ENCODE peak calls at places on chromosome 21, in seven cellular contexts. K, P, A, M, W, H and Z are unnamed samples. For H3K36me3, the result is how much of the 10 kb centered on the place peaks cover.

GRCh38 chr21:27448960-27449359 is 482.1 kb upstream of the ADAMTS5 start:
- DNase-seq in K (no peak), P (peak), A (peak), M (no peak), W (no peak), H (no peak), Z (no peak)

GRCh38 chr21:28832715-28833061 is 160.0 kb downstream of the LTN1 start:
- DNase-seq in K (no peak), P (no peak), A (no peak), M (no peak), W (no peak), H (no peak), Z (no peak)

GRCh38 chr21:15788847-15789548 is 59.2 kb downstream of the USP25 start:
- DNase-seq in K (no peak), P (no peak), A (no peak), M (no peak), W (no peak), H (no peak), Z (no peak)

GRCh38 chr21:22476214-22476613 is 1478.0 kb downstream of the NCAM2 start:
- DNase-seq in K (no peak), P (no peak), A (no peak), M (no peak), W (no peak), H (no peak), Z (no peak)

GRCh38 chr21:42676799-42677198 is 23.4 kb downstream of the PDE9A start:
- DNase-seq in K (no peak), P (no peak), A (no peak), M (no peak), W (no peak), H (no peak), Z (no peak)

GRCh38 chr21:42525228-42525604 is 11.6 kb downstream of the SLC37A1 start:
- DNase-seq in K (no peak), P (no peak), A (peak), M (no peak), W (no peak), H (peak), Z (no peak)

GRCh38 chr21:32782698-32783097 is 11.1 kb upstream of the PAXBP1 start:
- DNase-seq in K (no peak), P (no peak), A (no peak), M (no peak), W (no peak), H (no peak), Z (no peak)

GRCh38 chr21:44887807-44888580 is 14.5 kb upstream of the PTTG1IP start:
- DNase-seq in K (no peak), P (no peak), A (no peak), M (no peak), W (no peak), H (no peak), Z (no peak)

GRCh38 chr21:42552407-42553336 is 39.0 kb downstream of the SLC37A1 start:
- DNase-seq in K (no peak), P (no peak), A (no peak), M (peak), W (no peak), H (no peak), Z (no peak)

GRCh38 chr21:34935868-34936267 is 113.2 kb downstream of the RUNX1 start:
- DNase-seq in K (no peak), P (no peak), A (no peak), M (no peak), W (no peak), H (no peak), Z (no peak)

GRCh38 chr21:35212393-35213127 is 163.5 kb upstream of the RUNX1 start:
- DNase-seq in K (no peak), P (peak), A (no peak), M (no peak), W (no peak), H (no peak), Z (no peak)

GRCh38 chr21:33968082-33968997 is 52.7 kb upstream of the ATP5PO start:
- DNase-seq in K (peak), P (peak), A (peak), M (peak), W (no peak), H (no peak), Z (no peak)

GRCh38 chr21:15604424-15604823 is 125.4 kb upstream of the USP25 start:
- DNase-seq in K (no peak), P (no peak), A (no peak), M (no peak), W (no peak), H (no peak), Z (no peak)

GRCh38 chr21:35048706-35049617 is at the start of gene RUNX1:
- DNase-seq in K (peak), P (peak), A (no peak), M (peak), W (peak), H (no peak), Z (peak)

GRCh38 chr21:15775291-15775690 is 45.5 kb downstream of the USP25 start:
- DNase-seq in K (no peak), P (no peak), A (no peak), M (no peak), W (no peak), H (no peak), Z (no peak)

GRCh38 chr21:43361127-43361492 is 65.8 kb downstream of the SIK1 start:
- DNase-seq in K (no peak), P (peak), A (no peak), M (no peak), W (no peak), H (no peak), Z (no peak)

GRCh38 chr21:40049031-40049958 is 182.1 kb downstream of the PCP4 start:
- DNase-seq in K (no peak), P (no peak), A (no peak), M (peak), W (no peak), H (peak), Z (no peak)

GRCh38 chr21:31354604-31355443 is 10.8 kb upstream of the TIAM1 start:
- DNase-seq in K (no peak), P (no peak), A (no peak), M (no peak), W (peak), H (no peak), Z (no peak)

GRCh38 chr21:27631471-27631870 is 664.6 kb upstream of the ADAMTS5 start:
- DNase-seq in K (no peak), P (no peak), A (no peak), M (no peak), W (no peak), H (no peak), Z (no peak)

GRCh38 chr21:21101911-21102310 is 103.7 kb downstream of the NCAM2 start:
- DNase-seq in K (peak), P (no peak), A (peak), M (no peak), W (no peak), H (no peak), Z (no peak)

GRCh38 chr21:41979335-41979734 is 25.5 kb upstream of the C2CD2 start:
- DNase-seq in K (no peak), P (no peak), A (no peak), M (no peak), W (no peak), H (no peak), Z (no peak)

GRCh38 chr21:41684381-41685245 is 82.2 kb downstream of the RIPK4 start:
- DNase-seq in K (no peak), P (no peak), A (no peak), M (no peak), W (peak), H (no peak), Z (no peak)

GRCh38 chr21:34510148-34511142 is 1.6 kb downstream of the KCNE1 start:
- DNase-seq in K (peak), P (peak), A (peak), M (peak), W (peak), H (peak), Z (no peak)

GRCh38 chr21:20424943-20425342 is 573.3 kb upstream of the NCAM2 start:
- DNase-seq in K (no peak), P (no peak), A (no peak), M (no peak), W (no peak), H (no peak), Z (no peak)

GRCh38 chr21:41160036-41160435 is 7.9 kb upstream of the BACE2 start:
- DNase-seq in K (no peak), P (no peak), A (no peak), M (no peak), W (no peak), H (no peak), Z (no peak)

GRCh38 chr21:44398499-44398898 is 45.1 kb downstream of the TRPM2 start:
- DNase-seq in K (no peak), P (no peak), A (no peak), M (no peak), W (no peak), H (no peak), Z (no peak)

GRCh38 chr21:21997390-21998333 is 999.5 kb downstream of the NCAM2 start:
- DNase-seq in K (no peak), P (no peak), A (no peak), M (no peak), W (no peak), H (no peak), Z (no peak)

GRCh38 chr21:15651172-15651571 is 78.6 kb upstream of the USP25 start:
- DNase-seq in K (no peak), P (no peak), A (no peak), M (no peak), W (no peak), H (no peak), Z (no peak)

GRCh38 chr21:32881458-32881857 is 109.9 kb upstream of the PAXBP1 start:
- DNase-seq in K (no peak), P (no peak), A (no peak), M (no peak), W (no peak), H (no peak), Z (no peak)

GRCh38 chr21:24076179-24076578 is 1531.1 kb downstream of the MRPL39 start:
- DNase-seq in K (no peak), P (no peak), A (no peak), M (no peak), W (no peak), H (no peak), Z (no peak)

GRCh38 chr21:32940079-32941014 is 85.4 kb upstream of the OLIG2 start:
- DNase-seq in K (peak), P (peak), A (peak), M (no peak), W (peak), H (no peak), Z (no peak)

GRCh38 chr21:30340714-30341573 is 3.5 kb upstream of the KRTAP27-1 start:
- DNase-seq in K (peak), P (peak), A (peak), M (no peak), W (peak), H (no peak), Z (no peak)

GRCh38 chr21:41953831-41954653 is at the start of gene C2CD2:
- DNase-seq in K (peak), P (peak), A (peak), M (peak), W (peak), H (peak), Z (no peak)

GRCh38 chr21:24693779-24694178 is 913.5 kb downstream of the MRPL39 start:
- DNase-seq in K (no peak), P (no peak), A (no peak), M (no peak), W (no peak), H (no peak), Z (no peak)

GRCh38 chr21:29287383-29287782 is 11.3 kb upstream of the BACH1 start:
- DNase-seq in K (no peak), P (no peak), A (no peak), M (no peak), W (no peak), H (no peak), Z (no peak)

GRCh38 chr21:41764558-41765392 is 2.1 kb downstream of the RIPK4 start:
- DNase-seq in K (no peak), P (no peak), A (no peak), M (no peak), W (peak), H (no peak), Z (no peak)

GRCh38 chr21:21373969-21374368 is 375.8 kb downstream of the NCAM2 start:
- DNase-seq in K (no peak), P (no peak), A (no peak), M (no peak), W (no peak), H (no peak), Z (no peak)

GRCh38 chr21:25898671-25899070 is 163.9 kb downstream of the GABPA start:
- DNase-seq in K (no peak), P (no peak), A (no peak), M (no peak), W (no peak), H (no peak), Z (no peak)

GRCh38 chr21:25896657-25897056 is 161.9 kb downstream of the GABPA start:
- DNase-seq in K (no peak), P (no peak), A (no peak), M (no peak), W (no peak), H (no peak), Z (no peak)

GRCh38 chr21:25897383-25897782 is 162.6 kb downstream of the GABPA start:
- DNase-seq in K (no peak), P (no peak), A (no peak), M (no peak), W (no peak), H (no peak), Z (no peak)

GRCh38 chr21:25891596-25891995 is 156.8 kb downstream of the GABPA start:
- DNase-seq in K (no peak), P (no peak), A (no peak), M (no peak), W (no peak), H (no peak), Z (no peak)

GRCh38 chr21:25895565-25896205 is 160.9 kb downstream of the GABPA start:
- DNase-seq in K (peak), P (no peak), A (peak), M (no peak), W (no peak), H (no peak), Z (no peak)
- H3K36me3 ChIP-seq in K (under half), P (under half), A (under half), M (under half), W (under half), H (under half), Z (under half)

GRCh38 chr21:37292041-37292440 is 24.9 kb upstream of the VPS26C start:
- DNase-seq in K (no peak), P (no peak), A (peak), M (no peak), W (no peak), H (no peak), Z (no peak)

GRCh38 chr21:37294674-37295073 is 27.5 kb upstream of the VPS26C start:
- DNase-seq in K (no peak), P (peak), A (no peak), M (no peak), W (no peak), H (no peak), Z (no peak)

GRCh38 chr21:37297364-37297763 is 30.2 kb upstream of the VPS26C start:
- DNase-seq in K (no peak), P (no peak), A (no peak), M (no peak), W (no peak), H (no peak), Z (no peak)

DNA sequence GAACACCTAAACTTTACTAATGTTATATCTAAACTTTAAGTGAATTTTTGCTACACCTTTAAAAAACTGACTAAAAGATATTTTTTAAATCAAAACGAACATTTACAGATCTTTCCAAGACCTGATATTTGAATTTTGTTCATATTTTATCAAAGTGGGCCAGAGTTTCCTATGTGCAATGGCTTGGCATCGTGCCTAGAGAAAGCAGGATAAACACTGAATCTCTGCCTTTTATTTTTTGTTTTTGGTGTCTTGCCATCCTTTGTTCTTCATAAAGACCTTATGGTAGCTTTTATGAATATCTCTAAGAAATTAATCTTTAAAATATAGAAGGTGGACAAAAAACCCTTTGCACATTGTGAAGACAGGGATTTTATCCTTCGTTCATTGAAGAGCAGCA is 25.8 kb upstream of the VPS26C start:
- DNase-seq in K (no peak), P (peak), A (no peak), M (no peak), W (no peak), H (no peak), Z (no peak)
- H3K27ac ChIP-seq in K (no peak), P (no peak), A (no peak), M (no peak), W (no peak), H (no peak), Z (no peak)

DNA sequence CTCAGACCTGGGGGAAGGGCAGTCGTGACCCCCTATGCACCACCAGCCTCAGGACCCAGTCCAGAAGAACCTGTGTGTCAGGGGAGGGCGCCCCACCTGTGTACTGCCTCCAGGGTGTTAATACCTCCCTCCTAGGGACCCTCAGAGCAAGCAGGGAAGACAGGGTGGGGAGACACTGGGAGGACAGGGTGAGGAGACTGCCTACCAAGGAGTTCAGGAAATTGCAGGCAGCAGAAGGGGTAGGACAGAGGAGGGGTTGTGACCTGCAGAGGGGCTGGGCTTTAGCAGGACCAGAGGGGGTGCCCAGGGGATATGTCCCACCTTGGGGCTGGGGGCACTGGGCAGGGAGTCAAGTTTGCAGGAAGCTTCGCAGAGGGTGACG is 5.2 kb downstream of the C21orf58 start:
- DNase-seq in K (no peak), P (no peak), A (no peak), M (no peak), W (no peak), H (no peak), Z (no peak)
- H3K36me3 ChIP-seq in K (half or more), P (under half), A (under half), M (under half), W (under half), H (under half), Z (under half)

GRCh38 chr21:38834725-38835124 is 29.0 kb downstream of the ETS2 start:
- DNase-seq in K (no peak), P (no peak), A (no peak), M (no peak), W (no peak), H (no peak), Z (no peak)

GRCh38 chr21:38831526-38832467 is 26.1 kb downstream of the ETS2 start:
- DNase-seq in K (no peak), P (peak), A (no peak), M (peak), W (peak), H (peak), Z (no peak)

GRCh38 chr21:38832664-38833063 is 26.9 kb downstream of the ETS2 start:
- DNase-seq in K (no peak), P (no peak), A (no peak), M (no peak), W (no peak), H (no peak), Z (no peak)

GRCh38 chr21:38833122-38833521 is 27.4 kb downstream of the ETS2 start:
- DNase-seq in K (no peak), P (no peak), A (no peak), M (no peak), W (no peak), H (no peak), Z (no peak)

GRCh38 chr21:38830667-38831525 is 25.2 kb downstream of the ETS2 start:
- DNase-seq in K (no peak), P (no peak), A (no peak), M (no peak), W (no peak), H (no peak), Z (no peak)
- H3K27ac ChIP-seq in K (peak), P (no peak), A (no peak), M (peak), W (no peak), H (peak), Z (peak)

GRCh38 chr21:37183749-37184148 is 83.4 kb downstream of the VPS26C start:
- DNase-seq in K (no peak), P (no peak), A (no peak), M (no peak), W (no peak), H (no peak), Z (no peak)
- H3K36me3 ChIP-seq in K (half or more), P (under half), A (under half), M (under half), W (under half), H (under half), Z (half or more)

DNA sequence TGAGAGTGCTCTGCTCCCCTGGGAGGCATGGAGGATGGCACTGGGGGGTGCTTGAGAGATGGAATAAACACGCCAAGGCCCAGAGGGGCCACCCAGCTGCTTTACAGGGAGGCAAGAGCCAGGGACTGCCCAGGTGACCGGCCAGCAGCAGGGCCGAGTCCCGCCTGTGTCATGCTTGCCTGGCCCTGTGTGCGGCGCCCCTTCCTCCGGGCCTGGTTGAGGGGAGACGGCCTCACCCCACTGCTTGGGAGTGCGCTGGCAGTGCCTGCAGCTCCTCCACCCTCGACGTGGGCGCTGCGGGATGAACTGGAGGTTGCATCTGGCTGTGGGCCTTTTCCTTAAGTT is 33.1 kb upstream of the COL6A2 start:
- DNase-seq in K (no peak), P (no peak), A (no peak), M (no peak), W (no peak), H (no peak), Z (no peak)
- H3K27ac ChIP-seq in K (no peak), P (peak), A (no peak), M (peak), W (peak), H (peak), Z (peak)